ENCODE peak calls at places on chromosomes 13 and 19, in four cellular contexts. C is lower lobe of right lung, R is tibial artery, K is astrocyte. I is an unnamed sample.
A peak's percentile ranks its signal among the peaks of the same experiment; 100 is the strongest.

GRCh38 chr19:18063463-18063862 is 23.3 kb downstream of the IL12RB1 start:
- DNase-seq in C (no peak), K (no peak), R (no peak), I (no peak)

GRCh38 chr13:85562282-85562681 is 236.9 kb downstream of the SLITRK6 start:
- DNase-seq in C (no peak), K (no peak), R (no peak), I (no peak)

GRCh38 chr13:106570354-106570822 is 2.5 kb upstream of the ARGLU1 start:
- DNase-seq in K (peak; percentile 72), C (peak; percentile 90), R (peak; percentile 83), I (no peak)

GRCh38 chr13:28429685-28430290 is 65.1 kb downstream of the FLT1 start:
- DNase-seq in C (no peak), K (no peak), R (no peak), I (no peak)

GRCh38 chr19:28239270-28239669 is 973.7 kb downstream of the UQCRFS1 start:
- DNase-seq in R (no peak), K (no peak), C (no peak), I (no peak)

GRCh38 chr13:30422056-30422914 is at the start of gene UBE2L5:
- DNase-seq in K (peak; percentile 79), R (peak; percentile 74), C (peak; percentile 88), I (no peak)

GRCh38 chr19:34320277-34320676 is 44.7 kb upstream of the GPI start:
- DNase-seq in R (peak; percentile 36), C (no peak), K (no peak), I (no peak)

GRCh38 chr13:94667190-94667589 is 45.2 kb downstream of the SOX21 start:
- DNase-seq in K (no peak), C (no peak), R (no peak), I (no peak)

GRCh38 chr19:16355293-16356043 is 30.8 kb downstream of the KLF2 start:
- DNase-seq in C (peak; percentile 66), R (no peak), K (no peak), I (no peak)

GRCh38 chr19:21602105-21602658 is 96.8 kb downstream of the ZNF429 start:
- DNase-seq in C (no peak), R (no peak), K (no peak), I (no peak)

GRCh38 chr19:54325194-54325621 is 12.2 kb upstream of the LILRA5 start:
- DNase-seq in R (no peak), C (no peak), K (no peak), I (no peak)

GRCh38 chr13:113584870-113585671 is 518 bp downstream of the TFDP1 start:
- DNase-seq in K (no peak), R (peak; percentile 16), C (peak; percentile 51), I (no peak)

GRCh38 chr13:77857810-77858209 is 60.8 kb downstream of the EDNRB start:
- DNase-seq in C (no peak), R (no peak), K (peak; percentile 47), I (no peak)

GRCh38 chr13:111610077-111610476 is 289.6 kb downstream of the TEX29 start:
- DNase-seq in K (no peak), C (no peak), R (no peak), I (no peak)

GRCh38 chr19:2315818-2316353 is 7.9 kb upstream of the LINGO3 start:
- DNase-seq in K (no peak), C (peak; percentile 88), R (peak; percentile 66), I (no peak)

GRCh38 chr19:32367063-32367462 is 21.7 kb downstream of the ZNF507 start:
- DNase-seq in R (no peak), K (no peak), C (no peak), I (no peak)

GRCh38 chr13:20193924-20194631 is 1.3 kb upstream of the GJB2 start:
- DNase-seq in R (no peak), K (no peak), C (no peak), I (no peak)

GRCh38 chr13:85693889-85694511 is 105.2 kb downstream of the SLITRK6 start:
- DNase-seq in R (no peak), C (no peak), K (peak; percentile 5), I (no peak)

GRCh38 chr13:113935081-113935511 is 38.8 kb downstream of the C13orf46 start:
- DNase-seq in K (no peak), C (no peak), R (peak; percentile 53), I (no peak)

GRCh38 chr19:19626516-19627441 is 1.2 kb downstream of the LPAR2 start:
- DNase-seq in C (peak; percentile 49), K (no peak), R (no peak), I (no peak)
- H3K4me3 ChIP-seq in C (peak overlapping the region; percentile 64), K (no peak overlapping the region), R (no peak overlapping the region), I (no peak overlapping the region)

DNA sequence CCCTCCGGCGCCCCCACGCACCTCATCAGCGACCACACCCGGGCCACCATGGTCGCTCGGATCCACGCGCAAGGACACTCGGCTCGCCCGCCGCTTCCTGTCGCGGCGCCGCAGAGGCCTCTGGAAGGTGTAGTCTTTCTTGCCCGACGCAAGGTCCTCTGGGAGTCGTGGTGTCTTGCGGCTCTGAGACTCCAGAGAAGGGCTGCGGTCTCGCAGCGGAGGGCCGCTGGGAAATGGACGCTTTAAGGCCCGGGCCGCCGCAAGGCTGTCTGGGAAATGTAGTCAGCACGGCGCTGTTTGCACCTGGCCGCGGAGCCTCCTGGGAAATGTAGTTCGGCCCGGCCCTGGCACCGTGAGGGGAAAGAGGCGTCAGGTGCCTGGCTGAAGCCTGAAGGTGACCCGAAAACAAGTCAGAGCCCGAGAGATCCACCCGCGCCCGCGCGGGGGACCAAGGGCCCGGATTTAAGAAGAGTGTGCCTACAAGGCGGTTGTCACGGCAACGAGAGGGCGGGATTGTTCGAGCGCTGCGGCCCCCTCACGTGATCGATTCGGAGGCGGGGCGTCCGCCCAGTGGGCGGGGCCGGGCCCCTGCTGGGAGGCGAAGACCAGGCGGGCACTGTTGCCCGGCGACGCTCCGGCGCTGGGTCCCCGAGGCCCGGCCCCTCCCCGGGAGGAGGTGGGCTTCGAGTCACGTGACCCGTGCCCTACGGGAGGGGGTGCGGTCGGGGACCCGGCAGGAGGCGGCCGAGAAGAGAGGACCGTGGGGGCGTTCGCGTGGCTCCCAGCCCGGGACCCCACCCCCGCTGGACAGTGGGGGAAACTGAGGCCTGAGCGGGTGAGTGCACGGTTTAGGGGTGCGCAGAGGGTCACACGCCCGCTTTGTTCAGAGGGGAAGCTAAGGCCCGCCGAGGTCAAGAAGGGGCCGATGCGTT is at the start of the genes HSD11B1L and MICOS13:
- DNase-seq in K (peak; percentile 95), C (peak; percentile 100), R (peak; percentile 99), I (peak; percentile 96)
- TF ChIP-seq CTCF in K (no peak), C (no peak), R (no peak), I (no peak)

GRCh38 chr13:102017248-102017647 is 384.6 kb downstream of the FGF14 start:
- DNase-seq in C (no peak), K (no peak), R (no peak), I (no peak)
- H3K36me3 ChIP-seq in C (no peaks in the 10 kb centered on the region), K (no peaks in the 10 kb centered on the region), R (no peaks in the 10 kb centered on the region), I (no peaks in the 10 kb centered on the region)

DNA sequence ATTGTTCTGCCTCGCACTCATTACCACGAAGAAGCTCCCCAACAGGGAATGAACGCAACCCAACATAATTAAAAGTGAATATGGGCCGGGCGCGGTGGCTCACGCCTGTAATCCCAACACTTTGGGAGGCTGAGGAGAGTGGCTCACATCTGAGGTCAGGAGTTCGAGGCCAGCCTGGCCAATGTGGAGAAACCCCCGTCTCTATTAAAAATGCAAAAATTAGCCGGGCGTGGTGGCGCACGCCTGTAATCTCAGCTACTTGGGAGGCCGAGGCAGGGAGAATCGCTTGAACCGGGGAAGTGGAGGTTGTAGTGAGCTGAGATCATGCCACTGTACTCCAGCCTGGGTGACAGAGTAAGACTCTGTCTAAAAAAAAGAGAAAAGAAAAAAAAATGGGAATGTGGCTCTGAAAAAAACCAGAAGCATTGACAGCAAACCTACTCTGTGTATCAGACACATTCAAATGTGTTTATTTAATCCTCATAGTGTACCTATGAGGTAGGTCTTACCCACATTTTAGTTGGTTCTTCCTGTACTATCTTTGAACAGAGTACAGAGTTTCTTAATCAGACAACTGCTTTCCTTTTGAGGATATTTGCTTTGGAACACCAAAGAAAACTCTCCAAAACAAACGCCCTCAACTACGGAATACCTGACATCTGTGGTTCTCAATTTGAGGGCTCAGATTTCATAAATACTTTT is 70.0 kb downstream of the NUFIP1 start:
- DNase-seq in C (no peak), R (no peak), K (no peak), I (no peak)
- H3K4me3 ChIP-seq in C (peak overlapping the region; percentile 62), R (peak overlapping the region; percentile 53), K (peak overlapping the region; percentile 62), I (peak overlapping the region; percentile 39)

DNA sequence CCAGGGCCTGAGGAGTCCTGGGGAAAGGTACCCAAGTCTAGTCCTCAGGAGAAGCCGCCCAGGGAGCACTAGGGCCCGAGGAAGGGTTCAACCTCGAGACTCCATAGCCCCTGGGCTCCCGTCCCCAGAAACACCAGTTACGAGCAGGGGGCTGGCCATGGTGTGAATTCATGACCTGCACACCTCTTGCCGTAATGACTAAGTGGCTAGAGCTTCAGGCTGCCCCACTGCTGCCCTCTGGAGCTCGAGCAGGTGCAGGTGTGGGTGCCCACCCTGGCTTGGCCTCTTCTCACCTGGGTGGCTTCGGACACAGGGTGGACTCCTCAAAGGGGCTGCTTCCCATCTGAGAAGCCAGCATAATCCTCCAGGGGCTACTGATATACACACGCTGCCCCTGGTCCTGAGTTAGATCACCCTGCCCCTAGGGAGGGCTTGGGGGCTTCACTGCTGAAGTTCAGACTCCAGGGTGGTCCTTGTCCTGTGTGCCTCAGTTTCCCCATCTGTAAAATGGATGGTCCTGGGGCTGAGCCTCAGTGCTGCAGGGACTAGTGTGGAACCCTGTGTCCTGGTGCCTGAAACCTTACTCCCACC is 13.6 kb downstream of the SPC24 start:
- DNase-seq in C (no peak), K (no peak), R (no peak), I (no peak)
- TF ChIP-seq CTCF in C (peak; percentile 20), K (no peak), R (no peak), I (peak; percentile 14)

GRCh38 chr19:4013886-4014540 is 6.5 kb downstream of the PIAS4 start:
- DNase-seq in C (no peak), K (no peak), R (no peak), I (no peak)

GRCh38 chr19:4010808-4011110 is 3.2 kb downstream of the PIAS4 start:
- DNase-seq in C (no peak), R (no peak), K (no peak), I (no peak)

GRCh38 chr19:4012975-4013634 is 5.6 kb downstream of the PIAS4 start:
- DNase-seq in R (no peak), C (no peak), K (no peak), I (no peak)

GRCh38 chr19:4009990-4010807 is 2.7 kb downstream of the PIAS4 start:
- DNase-seq in R (no peak), C (no peak), K (no peak), I (no peak)

DNA sequence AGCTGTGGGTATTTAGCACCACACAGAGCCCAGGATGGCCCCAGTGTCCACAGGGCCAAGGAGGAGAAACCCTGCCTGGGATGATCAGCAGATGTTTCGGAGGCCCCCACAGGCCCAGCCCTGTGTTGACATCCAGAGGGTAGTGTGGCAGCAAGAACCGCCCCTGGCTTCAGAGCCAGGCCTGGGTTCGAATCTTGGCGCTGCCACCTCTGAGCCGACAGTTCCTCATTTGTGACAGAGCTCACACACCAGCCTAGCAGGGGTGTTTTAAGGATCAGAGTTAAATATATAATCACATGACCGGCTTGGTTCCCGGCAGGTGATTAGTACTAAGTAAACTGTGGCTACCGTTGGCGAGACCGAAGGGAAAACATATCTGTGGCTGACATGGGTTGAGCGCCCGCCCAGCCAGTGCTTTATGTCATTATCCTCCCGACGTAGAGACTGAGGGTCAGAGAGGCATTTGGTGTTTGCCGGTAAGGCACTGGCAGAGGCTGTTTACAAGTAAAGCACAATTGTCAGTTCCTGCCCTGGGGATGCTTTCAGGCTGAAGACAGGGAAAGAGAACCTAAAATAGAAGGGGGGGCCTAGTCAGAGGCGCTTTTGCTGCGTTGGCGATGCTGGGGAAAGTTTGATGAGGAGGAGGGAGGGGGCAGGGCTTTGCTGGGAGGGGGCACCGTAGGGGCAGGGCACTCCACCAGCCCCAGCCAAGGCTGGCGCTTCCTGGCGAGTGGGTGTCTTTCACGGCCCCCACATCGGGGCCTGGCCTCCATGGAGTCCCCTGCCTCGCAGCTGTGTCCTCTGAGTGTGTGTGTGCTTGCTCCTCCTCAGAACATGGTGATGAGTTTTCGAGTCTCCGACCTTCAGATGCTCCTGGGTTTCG is 4.8 kb downstream of the PIAS4 start:
- DNase-seq in C (no peak), K (no peak), R (no peak), I (no peak)
- H3K36me3 ChIP-seq in C (peaks cover 46% of the 10 kb centered on the region), K (no peaks in the 10 kb centered on the region), R (peaks cover 12% of the 10 kb centered on the region), I (peaks cover 16% of the 10 kb centered on the region)